ENCODE peak calls at places on chromosomes 11 and 22, in seven cellular contexts. One of them, this sample, is unnamed.

GRCh38 chr11:70263363-70263762 is 7.1 kb upstream of the PPFIA1 start:
- DNase-seq in A549: no peak
- DNase-seq in tibial nerve: no peak
- DNase-seq in stomach: no peak
- DNase-seq in HepG2: no peak
- DNase-seq in ovary: no peak
- DNase-seq in transverse colon: no peak
- DNase-seq in this sample: no peak

GRCh38 chr11:69297926-69298777 is 4.2 kb downstream of the MYEOV start:
- DNase-seq in transverse colon: peak; percentile 85
- DNase-seq in ovary: no peak
- DNase-seq in HepG2: peak; percentile 78
- DNase-seq in stomach: peak; percentile 82
- DNase-seq in A549: peak; percentile 76
- DNase-seq in tibial nerve: peak; percentile 54
- DNase-seq in this sample: peak; percentile 83

GRCh38 chr11:121561716-121562115 is 108.9 kb upstream of the SORL1-AS1 start:
- DNase-seq in ovary: no peak
- DNase-seq in A549: no peak
- DNase-seq in transverse colon: no peak
- DNase-seq in tibial nerve: no peak
- DNase-seq in stomach: no peak
- DNase-seq in HepG2: peak; percentile 73
- DNase-seq in this sample: no peak

GRCh38 chr11:567629-568258 is 7.0 kb downstream of the RASSF7 start:
- DNase-seq in A549: no peak
- DNase-seq in HepG2: no peak
- DNase-seq in ovary: no peak
- DNase-seq in tibial nerve: no peak
- DNase-seq in stomach: no peak
- DNase-seq in transverse colon: no peak
- DNase-seq in this sample: no peak

GRCh38 chr22:40818192-40818746 is 877 bp downstream of the SLC25A17 start:
- DNase-seq in A549: no peak
- DNase-seq in stomach: no peak
- DNase-seq in tibial nerve: no peak
- DNase-seq in HepG2: no peak
- DNase-seq in ovary: no peak
- DNase-seq in transverse colon: no peak
- DNase-seq in this sample: no peak

GRCh38 chr11:60970369-60970774 is 1.1 kb upstream of the CD6 start:
- DNase-seq in A549: peak; percentile 49
- DNase-seq in stomach: peak; percentile 79
- DNase-seq in ovary: peak; percentile 61
- DNase-seq in transverse colon: peak; percentile 69
- DNase-seq in HepG2: peak; percentile 16
- DNase-seq in tibial nerve: no peak
- DNase-seq in this sample: no peak

GRCh38 chr11:96237759-96238158 is 105.2 kb downstream of the MAML2 start:
- DNase-seq in A549: no peak
- DNase-seq in ovary: no peak
- DNase-seq in transverse colon: no peak
- DNase-seq in stomach: no peak
- DNase-seq in tibial nerve: no peak
- DNase-seq in HepG2: peak; percentile 73
- DNase-seq in this sample: no peak

GRCh38 chr11:46889689-46890475 is 28.5 kb downstream of the LRP4 start:
- DNase-seq in stomach: peak; percentile 81
- DNase-seq in A549: peak; percentile 62
- DNase-seq in tibial nerve: peak; percentile 73
- DNase-seq in ovary: peak; percentile 68
- DNase-seq in HepG2: peak; percentile 65
- DNase-seq in transverse colon: peak; percentile 78
- DNase-seq in this sample: peak; percentile 81

GRCh38 chr11:10916674-10917073 is 58.8 kb upstream of the ZBED5 start:
- DNase-seq in stomach: no peak
- DNase-seq in transverse colon: no peak
- DNase-seq in tibial nerve: no peak
- DNase-seq in ovary: no peak
- DNase-seq in A549: no peak
- DNase-seq in HepG2: no peak
- DNase-seq in this sample: no peak

GRCh38 chr11:118928108-118928869 is 2.6 kb upstream of the BCL9L start:
- DNase-seq in tibial nerve: peak; percentile 87
- DNase-seq in transverse colon: peak; percentile 95
- DNase-seq in A549: peak; percentile 91
- DNase-seq in stomach: peak; percentile 94
- DNase-seq in HepG2: peak; percentile 87
- DNase-seq in ovary: peak; percentile 95
- DNase-seq in this sample: peak; percentile 98

GRCh38 chr11:40514124-40514523 is 945.3 kb downstream of the LRRC4C start:
- DNase-seq in HepG2: no peak
- DNase-seq in A549: no peak
- DNase-seq in stomach: no peak
- DNase-seq in ovary: no peak
- DNase-seq in transverse colon: no peak
- DNase-seq in tibial nerve: no peak
- DNase-seq in this sample: no peak

GRCh38 chr22:37571258-37571991 is 8.5 kb downstream of the LGALS2 start:
- DNase-seq in A549: peak; percentile 62
- DNase-seq in tibial nerve: no peak
- DNase-seq in stomach: no peak
- DNase-seq in HepG2: no peak
- DNase-seq in transverse colon: no peak
- DNase-seq in ovary: no peak
- DNase-seq in this sample: no peak

GRCh38 chr22:37569009-37569920 is 9.0 kb downstream of the CDC42EP1 start:
- DNase-seq in HepG2: peak; percentile 90
- DNase-seq in transverse colon: peak; percentile 86
- DNase-seq in ovary: peak; percentile 35
- DNase-seq in A549: no peak
- DNase-seq in tibial nerve: no peak
- DNase-seq in stomach: peak; percentile 93
- DNase-seq in this sample: no peak

GRCh38 chr22:37571992-37572373 is 7.9 kb downstream of the LGALS2 start:
- DNase-seq in ovary: no peak
- DNase-seq in A549: no peak
- DNase-seq in tibial nerve: no peak
- DNase-seq in transverse colon: no peak
- DNase-seq in stomach: no peak
- DNase-seq in HepG2: no peak
- DNase-seq in this sample: no peak

GRCh38 chr22:37569921-37570660 is 9.8 kb downstream of the LGALS2 start:
- DNase-seq in HepG2: no peak
- DNase-seq in A549: no peak
- DNase-seq in transverse colon: peak; percentile 68
- DNase-seq in ovary: peak; percentile 46
- DNase-seq in tibial nerve: no peak
- DNase-seq in stomach: peak; percentile 96
- DNase-seq in this sample: no peak

GRCh38 chr22:37570661-37570976 is 9.3 kb downstream of the LGALS2 start:
- DNase-seq in HepG2: no peak
- DNase-seq in tibial nerve: no peak
- DNase-seq in A549: no peak
- DNase-seq in ovary: no peak
- DNase-seq in stomach: no peak
- DNase-seq in transverse colon: no peak
- DNase-seq in this sample: no peak
- TF ChIP-seq POLR2A in HepG2: no peak
- TF ChIP-seq POLR2A in tibial nerve: no peak
- TF ChIP-seq POLR2A in A549: no peak
- TF ChIP-seq POLR2A in ovary: no peak
- TF ChIP-seq POLR2A in stomach: no peak
- TF ChIP-seq POLR2A in transverse colon: no peak
- TF ChIP-seq POLR2A in this sample: no peak

GRCh38 chr11:9138133-9138453 is 46.7 kb upstream of the SCUBE2 start:
- DNase-seq in HepG2: no peak
- DNase-seq in transverse colon: no peak
- DNase-seq in tibial nerve: no peak
- DNase-seq in stomach: no peak
- DNase-seq in A549: no peak
- DNase-seq in ovary: no peak
- DNase-seq in this sample: no peak

GRCh38 chr11:9139628-9140357 is 48.4 kb upstream of the SCUBE2 start:
- DNase-seq in ovary: no peak
- DNase-seq in A549: no peak
- DNase-seq in transverse colon: no peak
- DNase-seq in tibial nerve: no peak
- DNase-seq in stomach: no peak
- DNase-seq in HepG2: no peak
- DNase-seq in this sample: no peak

GRCh38 chr11:9137293-9138132 is 46.1 kb upstream of the SCUBE2 start:
- DNase-seq in A549: peak; percentile 68
- DNase-seq in stomach: peak; percentile 84
- DNase-seq in transverse colon: peak; percentile 83
- DNase-seq in HepG2: peak; percentile 39
- DNase-seq in ovary: peak; percentile 81
- DNase-seq in tibial nerve: peak; percentile 53
- DNase-seq in this sample: peak; percentile 89

GRCh38 chr11:9136731-9137130 is 45.3 kb upstream of the SCUBE2 start:
- DNase-seq in A549: no peak
- DNase-seq in transverse colon: no peak
- DNase-seq in ovary: no peak
- DNase-seq in tibial nerve: no peak
- DNase-seq in stomach: no peak
- DNase-seq in HepG2: no peak
- DNase-seq in this sample: no peak

GRCh38 chr11:9138612-9139579 is 47.5 kb upstream of the SCUBE2 start:
- DNase-seq in HepG2: peak; percentile 47
- DNase-seq in transverse colon: peak; percentile 17
- DNase-seq in stomach: peak; percentile 54
- DNase-seq in tibial nerve: no peak
- DNase-seq in A549: peak; percentile 82
- DNase-seq in ovary: peak; percentile 40
- DNase-seq in this sample: no peak
- TF ChIP-seq EP300 in HepG2: no peak
- TF ChIP-seq EP300 in transverse colon: no peak
- TF ChIP-seq EP300 in stomach: no peak
- TF ChIP-seq EP300 in tibial nerve: peak; percentile 53
- TF ChIP-seq EP300 in A549: no peak
- TF ChIP-seq EP300 in ovary: no peak
- TF ChIP-seq EP300 in this sample: no peak

GRCh38 chr22:28005513-28005912 is 86.5 kb upstream of the PITPNB start:
- DNase-seq in ovary: no peak
- DNase-seq in stomach: no peak
- DNase-seq in tibial nerve: no peak
- DNase-seq in transverse colon: no peak
- DNase-seq in HepG2: no peak
- DNase-seq in A549: no peak
- DNase-seq in this sample: no peak

GRCh38 chr22:28004021-28004420 is 85.0 kb upstream of the PITPNB start:
- DNase-seq in stomach: no peak
- DNase-seq in tibial nerve: no peak
- DNase-seq in HepG2: no peak
- DNase-seq in transverse colon: no peak
- DNase-seq in ovary: no peak
- DNase-seq in A549: no peak
- DNase-seq in this sample: no peak

GRCh38 chr22:28002181-28002700 is 83.2 kb upstream of the PITPNB start:
- DNase-seq in HepG2: no peak
- DNase-seq in ovary: no peak
- DNase-seq in tibial nerve: no peak
- DNase-seq in transverse colon: no peak
- DNase-seq in A549: no peak
- DNase-seq in stomach: no peak
- DNase-seq in this sample: no peak

GRCh38 chr22:28001171-28001835 is 82.2 kb upstream of the PITPNB start:
- DNase-seq in HepG2: no peak
- DNase-seq in A549: no peak
- DNase-seq in stomach: no peak
- DNase-seq in tibial nerve: no peak
- DNase-seq in ovary: no peak
- DNase-seq in transverse colon: no peak
- DNase-seq in this sample: no peak

DNA sequence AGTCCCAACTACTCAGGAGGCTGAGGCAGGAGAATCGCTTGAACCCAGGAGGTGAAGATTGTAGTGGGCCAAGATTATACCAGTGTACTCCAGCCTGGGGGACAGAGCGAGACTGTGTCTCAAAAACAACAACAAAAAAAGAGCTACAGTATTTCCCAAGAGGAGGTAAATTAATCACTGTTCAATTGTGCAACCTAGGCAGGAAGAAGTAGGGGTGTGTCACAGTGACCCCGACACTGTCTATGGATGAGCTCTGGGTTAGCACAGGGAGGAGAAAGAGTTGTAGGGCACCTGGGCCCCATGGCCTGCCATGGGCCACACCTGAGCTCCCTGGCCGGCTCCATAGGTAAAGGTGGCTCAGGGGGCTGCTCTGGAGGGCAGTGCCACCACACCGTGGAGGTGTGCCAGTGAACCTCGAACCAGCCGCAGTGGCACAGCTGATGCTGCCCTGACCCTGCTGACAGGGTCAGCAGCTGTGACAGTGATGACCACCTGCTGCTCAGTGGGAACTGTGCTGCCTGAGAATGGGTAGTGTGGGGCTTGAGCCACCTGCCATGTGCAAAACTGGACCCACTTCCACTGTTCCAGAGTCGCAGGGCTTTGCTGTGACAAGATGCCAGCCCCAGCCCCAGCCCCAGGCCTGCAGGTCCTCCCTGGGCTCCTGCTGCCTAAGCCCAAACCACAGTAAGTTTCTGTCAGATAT is 84.0 kb upstream of the PITPNB start:
- DNase-seq in ovary: no peak
- DNase-seq in stomach: no peak
- DNase-seq in transverse colon: no peak
- DNase-seq in tibial nerve: no peak
- DNase-seq in A549: no peak
- DNase-seq in HepG2: no peak
- DNase-seq in this sample: no peak
- TF ChIP-seq POLR2A in ovary: no peak
- TF ChIP-seq POLR2A in stomach: no peak
- TF ChIP-seq POLR2A in transverse colon: no peak
- TF ChIP-seq POLR2A in tibial nerve: no peak
- TF ChIP-seq POLR2A in A549: no peak
- TF ChIP-seq POLR2A in HepG2: no peak
- TF ChIP-seq POLR2A in this sample: no peak

GRCh38 chr11:44113572-44113971 is 18.1 kb downstream of the EXT2 start:
- DNase-seq in stomach: no peak
- DNase-seq in tibial nerve: no peak
- DNase-seq in transverse colon: no peak
- DNase-seq in HepG2: no peak
- DNase-seq in ovary: no peak
- DNase-seq in A549: no peak
- DNase-seq in this sample: no peak

GRCh38 chr11:44112083-44112865 is 16.8 kb downstream of the EXT2 start:
- DNase-seq in ovary: no peak
- DNase-seq in tibial nerve: no peak
- DNase-seq in HepG2: no peak
- DNase-seq in transverse colon: no peak
- DNase-seq in A549: no peak
- DNase-seq in stomach: no peak
- DNase-seq in this sample: no peak

GRCh38 chr11:44108260-44108659 is 12.8 kb downstream of the EXT2 start:
- DNase-seq in A549: no peak
- DNase-seq in ovary: no peak
- DNase-seq in HepG2: no peak
- DNase-seq in transverse colon: no peak
- DNase-seq in tibial nerve: no peak
- DNase-seq in stomach: no peak
- DNase-seq in this sample: no peak

GRCh38 chr11:44113018-44113417 is 17.5 kb downstream of the EXT2 start:
- DNase-seq in tibial nerve: no peak
- DNase-seq in A549: no peak
- DNase-seq in ovary: no peak
- DNase-seq in stomach: no peak
- DNase-seq in HepG2: no peak
- DNase-seq in transverse colon: no peak
- DNase-seq in this sample: no peak

GRCh38 chr11:44110231-44110679 is 14.8 kb downstream of the EXT2 start:
- DNase-seq in A549: peak; percentile 72
- DNase-seq in transverse colon: peak; percentile 53
- DNase-seq in ovary: peak; percentile 39
- DNase-seq in stomach: peak; percentile 46
- DNase-seq in tibial nerve: peak; percentile 23
- DNase-seq in HepG2: peak; percentile 47
- DNase-seq in this sample: no peak
- TF ChIP-seq EP300 in A549: no peak
- TF ChIP-seq EP300 in transverse colon: no peak
- TF ChIP-seq EP300 in ovary: no peak
- TF ChIP-seq EP300 in stomach: no peak
- TF ChIP-seq EP300 in tibial nerve: no peak
- TF ChIP-seq EP300 in HepG2: no peak
- TF ChIP-seq EP300 in this sample: no peak